ENCODE peak calls at places on chromosomes 16 and 17, in seven cellular contexts. E is epithelial cell of esophagus, F is OCI-LY7, G is endothelial cell, Q is A549, M is chondrocyte, L is neural progenitor cell. N is an unnamed sample.

GRCh38 chr16:83002351-83003334 is 375.9 kb downstream of the CDH13 start:
- DNase-seq in L (no peak), E (no peak), Q (no peak), G (no peak), F (no peak), M (no peak), N (peak)

GRCh38 chr17:79919164-79919585 is 79.9 kb upstream of the CBX4 start:
- DNase-seq in Q (peak), M (peak), F (no peak), E (peak), L (no peak), G (no peak), N (peak)

GRCh38 chr17:36631022-36631421 is 29.6 kb downstream of the MRM1 start:
- DNase-seq in Q (no peak), F (no peak), L (no peak), M (no peak), E (no peak), G (no peak), N (no peak)

GRCh38 chr17:40179923-40180659 is 2.8 kb downstream of the RAPGEFL1 start:
- DNase-seq in Q (peak), G (no peak), E (peak), M (no peak), L (no peak), F (no peak), N (peak)

GRCh38 chr16:72092832-72093447 is 480 bp downstream of the TXNL4B start:
- DNase-seq in E (peak), F (no peak), Q (peak), L (peak), M (no peak), G (peak), N (peak)

GRCh38 chr16:86868746-86869145 is 290.4 kb downstream of the FOXL1 start:
- DNase-seq in L (no peak), Q (no peak), G (no peak), E (no peak), M (no peak), F (no peak), N (no peak)

GRCh38 chr16:4489030-4489429 is 12.8 kb downstream of the HMOX2 start:
- DNase-seq in Q (no peak), M (no peak), F (no peak), G (no peak), L (no peak), E (peak), N (peak)

GRCh38 chr17:57286372-57287105 is 30.2 kb downstream of the MSI2 start:
- DNase-seq in Q (no peak), G (no peak), F (no peak), E (no peak), M (no peak), L (peak), N (peak)

GRCh38 chr17:41634639-41635038 is 10.3 kb upstream of the KRT17 start:
- DNase-seq in L (no peak), M (no peak), E (no peak), Q (no peak), F (no peak), G (no peak), N (no peak)

GRCh38 chr16:57022445-57022844 is 33.1 kb downstream of the NLRC5 start:
- DNase-seq in G (no peak), Q (no peak), E (no peak), M (no peak), L (no peak), F (no peak), N (no peak)

GRCh38 chr17:63295288-63295687 is 150.8 kb downstream of the CYB561 start:
- DNase-seq in M (no peak), E (no peak), F (no peak), G (no peak), Q (no peak), L (peak), N (no peak)

GRCh38 chr17:48006936-48007703 is 30.5 kb downstream of the COPZ2 start:
- DNase-seq in E (no peak), L (no peak), F (no peak), M (no peak), Q (no peak), G (no peak), N (no peak)

GRCh38 chr17:59409336-59410048 is 78.0 kb downstream of the YPEL2 start:
- DNase-seq in Q (no peak), E (no peak), L (no peak), G (no peak), M (no peak), F (no peak), N (no peak)

GRCh38 chr16:16064874-16065384 is 115.5 kb downstream of the ABCC1 start:
- DNase-seq in F (no peak), Q (no peak), E (no peak), L (no peak), G (no peak), M (no peak), N (no peak)

GRCh38 chr16:2526135-2526534 is 5.1 kb downstream of the CEMP1 start:
- DNase-seq in F (no peak), M (no peak), E (no peak), Q (no peak), G (no peak), L (no peak), N (no peak)

GRCh38 chr17:17840751-17841591 is 4.2 kb upstream of the SREBF1 start:
- DNase-seq in L (peak), F (peak), M (no peak), E (peak), G (peak), Q (no peak), N (peak)

GRCh38 chr17:67239597-67239996 is 5.4 kb downstream of the HELZ start:
- DNase-seq in L (no peak), M (no peak), G (no peak), Q (no peak), F (no peak), E (peak), N (peak)

GRCh38 chr17:80761421-80761871 is 216.8 kb downstream of the RPTOR start:
- DNase-seq in L (no peak), G (no peak), Q (peak), F (no peak), M (no peak), E (peak), N (peak)

GRCh38 chr17:64500923-64501765 is 4.3 kb upstream of the POLG2 start:
- DNase-seq in L (no peak), Q (no peak), F (no peak), M (no peak), E (peak), G (no peak), N (no peak)

GRCh38 chr17:80561541-80562114 is 17.0 kb downstream of the RPTOR start:
- DNase-seq in E (no peak), G (no peak), Q (no peak), F (no peak), M (no peak), L (no peak), N (no peak)

GRCh38 chr17:41140360-41141132 is at the start of gene KRTAP4-6:
- DNase-seq in F (no peak), G (no peak), L (no peak), E (peak), Q (no peak), M (no peak), N (peak)

GRCh38 chr17:66152756-66153155 is 39.2 kb downstream of the CEP112 start:
- DNase-seq in F (no peak), L (no peak), G (no peak), E (no peak), M (no peak), Q (no peak), N (peak)

GRCh38 chr17:21213005-21213404 is 956 bp downstream of the TMEM11 start:
- DNase-seq in E (no peak), M (no peak), Q (no peak), F (no peak), G (no peak), L (no peak), N (no peak)

GRCh38 chr16:88549671-88550643 is 20.2 kb upstream of the ZC3H18 start:
- DNase-seq in E (no peak), L (no peak), M (no peak), F (no peak), G (no peak), Q (no peak), N (no peak)

GRCh38 chr17:62587554-62587953 is 39.9 kb upstream of the MRC2 start:
- DNase-seq in M (no peak), G (no peak), F (no peak), Q (no peak), L (no peak), E (no peak), N (no peak)

GRCh38 chr17:1939979-1940809 is 84.9 kb downstream of the RTN4RL1 start:
- DNase-seq in F (no peak), M (no peak), G (no peak), E (no peak), Q (no peak), L (no peak), N (no peak)

GRCh38 chr17:40497704-40498103 is 3.7 kb downstream of the TNS4 start:
- DNase-seq in G (no peak), L (no peak), M (no peak), Q (no peak), E (peak), F (no peak), N (no peak)

GRCh38 chr17:41695954-41696720 is 7.5 kb downstream of the EIF1 start:
- DNase-seq in E (peak), L (peak), G (peak), M (no peak), Q (peak), F (peak), N (peak)

GRCh38 chr16:50534091-50534490 is 14.1 kb upstream of the NKD1 start:
- DNase-seq in F (no peak), M (no peak), E (no peak), Q (no peak), L (no peak), G (no peak), N (no peak)

GRCh38 chr17:76515291-76515949 is 14.2 kb upstream of the RHBDF2 start:
- DNase-seq in M (no peak), L (no peak), E (peak), G (no peak), F (no peak), Q (no peak), N (peak)

GRCh38 chr16:26963109-26963508 is 103.6 kb upstream of the C16orf82 start:
- DNase-seq in G (no peak), M (no peak), F (peak), Q (no peak), E (no peak), L (peak), N (no peak)

GRCh38 chr17:81412490-81413093 is 17.3 kb downstream of the BAHCC1 start:
- DNase-seq in G (no peak), M (no peak), Q (no peak), L (no peak), E (peak), F (no peak), N (no peak)

GRCh38 chr16:13665876-13666275 is 254.1 kb upstream of the ERCC4 start:
- DNase-seq in E (no peak), L (no peak), M (no peak), F (no peak), Q (no peak), G (no peak), N (no peak)

DNA sequence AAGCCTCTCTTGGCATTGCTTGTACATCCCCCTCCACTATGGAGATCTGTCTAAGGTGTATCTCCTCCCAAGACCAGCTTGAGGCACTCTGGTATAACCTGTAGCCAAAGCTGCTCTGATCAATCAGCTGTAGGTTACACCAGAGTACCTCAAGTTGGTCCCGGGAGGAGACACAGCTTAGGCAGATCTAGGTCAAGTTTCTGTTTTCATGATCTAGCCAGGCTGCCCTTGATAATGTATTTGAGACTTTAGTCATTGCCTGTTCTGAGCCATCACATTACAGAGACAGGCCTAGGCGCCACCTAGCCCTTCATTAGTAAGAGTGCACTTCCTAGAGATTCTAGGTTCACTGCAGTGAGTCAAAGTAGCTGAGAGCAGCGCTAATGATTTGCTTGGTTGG is 31.4 kb downstream of the ASGR1 start:
- DNase-seq in E (peak), L (no peak), Q (no peak), F (no peak), M (no peak), G (no peak), N (no peak)
- TF ChIP-seq CTCF in E (peak), L (no peak), Q (no peak), F (peak), M (no peak), G (no peak), N (no peak)

GRCh38 chr17:28853295-28853694 is 1.5 kb upstream of the ERAL1 start:
- DNase-seq in F (no peak), Q (no peak), E (no peak), G (no peak), M (no peak), L (no peak), N (no peak)

GRCh38 chr17:28846231-28846630 is 3.6 kb upstream of the FAM222B start:
- DNase-seq in F (no peak), Q (no peak), E (peak), L (no peak), M (peak), G (no peak), N (no peak)

GRCh38 chr17:28854457-28855382 is at the start of gene ERAL1:
- DNase-seq in E (peak), M (peak), G (peak), F (peak), Q (peak), L (peak), N (peak)

GRCh38 chr17:28843810-28844137 is 1.2 kb upstream of the FAM222B start:
- DNase-seq in G (no peak), F (no peak), M (no peak), L (no peak), E (no peak), Q (no peak), N (no peak)

DNA sequence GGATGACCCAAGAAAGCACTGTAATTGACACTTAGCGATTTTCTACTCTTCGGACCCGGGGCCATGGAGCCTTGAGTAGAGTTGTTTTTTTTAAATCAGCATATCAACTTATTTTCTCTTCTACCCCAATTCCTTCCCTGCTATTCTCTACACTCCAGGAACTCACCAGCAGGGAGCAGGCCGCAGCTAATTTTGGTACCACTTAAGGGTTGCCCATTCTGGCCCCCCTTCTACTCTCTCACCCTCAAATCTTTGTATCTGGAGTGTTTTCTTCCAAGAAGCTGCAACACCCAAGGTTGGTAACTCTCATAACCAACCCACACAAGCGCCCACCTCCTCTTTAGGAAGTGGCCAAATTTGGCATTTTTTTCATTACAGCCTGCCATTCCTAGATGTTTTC is 5.5 kb upstream of the ERAL1 start:
- DNase-seq in E (peak), Q (no peak), M (peak), G (no peak), L (no peak), F (no peak), N (no peak)
- TF ChIP-seq CTCF in E (peak), Q (no peak), M (no peak), G (no peak), L (no peak), F (no peak), N (no peak)

DNA sequence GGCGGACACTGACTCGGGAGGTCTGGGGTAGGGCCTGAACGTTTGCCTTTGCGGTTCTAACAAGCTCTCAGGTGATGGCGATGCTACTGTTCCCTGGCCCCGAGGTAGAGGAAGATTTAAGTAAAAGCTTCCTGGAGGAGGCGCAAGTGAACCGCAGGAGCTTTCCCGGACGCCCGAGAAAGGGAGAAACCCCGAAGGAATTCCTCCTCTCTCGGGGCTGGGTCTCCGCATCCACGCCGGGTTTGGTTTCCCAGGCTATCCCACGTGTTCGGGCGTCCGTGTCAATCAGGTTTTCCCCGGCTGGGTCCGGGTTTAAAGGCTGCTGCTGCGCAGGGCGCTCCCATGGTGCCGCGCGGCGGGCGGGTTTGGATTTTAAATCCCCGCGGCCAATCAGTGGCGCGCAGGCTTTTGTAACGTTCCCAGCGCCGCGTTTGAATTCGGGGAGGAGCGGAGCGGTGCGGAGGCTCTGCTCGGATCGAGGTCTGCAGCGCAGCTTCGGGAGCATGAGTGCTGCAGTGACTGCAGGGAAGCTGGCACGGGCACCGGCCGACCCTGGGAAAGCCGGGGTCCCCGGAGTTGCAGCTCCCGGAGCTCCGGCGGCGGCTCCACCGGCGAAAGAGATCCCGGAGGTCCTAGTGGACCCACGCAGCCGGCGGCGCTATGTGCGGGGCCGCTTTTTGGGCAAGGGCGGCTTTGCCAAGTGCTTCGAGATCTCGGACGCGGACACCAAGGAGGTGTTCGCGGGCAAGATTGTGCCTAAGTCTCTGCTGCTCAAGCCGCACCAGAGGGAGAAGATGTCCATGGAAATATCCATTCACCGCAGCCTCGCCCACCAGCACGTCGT is at the start of gene PLK1:
- DNase-seq in M (no peak), Q (peak), F (peak), G (peak), E (peak), L (peak), N (peak)
- TF ChIP-seq CTCF in M (peak), Q (peak), F (peak), G (no peak), E (peak), L (peak), N (peak)

DNA sequence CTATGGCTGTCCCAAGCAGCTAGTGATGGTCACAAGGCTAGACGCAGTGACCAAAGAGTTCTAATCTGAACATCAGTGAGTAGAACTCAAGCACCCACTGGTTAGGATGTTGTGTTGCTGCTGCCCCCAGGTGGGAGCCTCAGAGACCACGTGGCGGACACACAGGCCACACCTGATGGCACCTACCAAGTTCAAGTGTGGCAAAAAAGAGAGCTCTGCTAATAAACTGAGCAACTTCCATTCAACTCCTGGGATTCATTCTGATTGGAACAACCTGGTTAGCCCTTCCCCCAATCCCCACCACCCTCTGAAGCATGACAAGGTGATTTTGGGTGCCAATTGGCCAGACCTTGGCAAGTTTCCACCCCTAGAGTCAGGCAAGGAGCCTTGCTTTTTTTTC is 3.5 kb upstream of the LCMT1 start:
- DNase-seq in E (no peak), F (peak), Q (no peak), M (no peak), G (no peak), L (no peak), N (no peak)
- TF ChIP-seq CTCF in E (no peak), F (peak), Q (no peak), M (peak), G (no peak), L (no peak), N (no peak)

GRCh38 chr17:34168989-34169388 is 86.1 kb upstream of the CCL2 start:
- DNase-seq in G (no peak), F (no peak), L (no peak), M (no peak), Q (no peak), E (no peak), N (no peak)
- TF ChIP-seq CTCF in G (no peak), F (no peak), L (no peak), M (no peak), Q (no peak), E (no peak), N (no peak)